ENCODE peak calls at places on chromosomes 13 and 19, in four cellular contexts. O, D, P and K are unnamed samples.

GRCh38 chr19:17406039-17406886 is 833 bp upstream of the BST2 start:
- DNase-seq in O (no peak), D (no peak), P (peak), K (no peak)

GRCh38 chr19:40332669-40333068 is 15.5 kb downstream of the C19orf47 start:
- DNase-seq in O (no peak), D (no peak), P (no peak), K (no peak)

GRCh38 chr19:29717051-29717450 is 2.0 kb upstream of the C19orf12 start:
- DNase-seq in O (no peak), D (no peak), P (no peak), K (no peak)

GRCh38 chr19:7434391-7434790 is 54.4 kb downstream of the PEX11G start:
- DNase-seq in O (no peak), D (no peak), P (no peak), K (no peak)

GRCh38 chr19:3357362-3357730 is 9.0 kb upstream of the NFIC start:
- DNase-seq in O (no peak), D (no peak), P (no peak), K (no peak)

GRCh38 chr13:28376604-28377003 is 118.3 kb downstream of the FLT1 start:
- DNase-seq in O (no peak), D (no peak), P (no peak), K (no peak)

GRCh38 chr13:20353973-20354372 is 121.9 kb upstream of the GJB6 start:
- DNase-seq in O (no peak), D (no peak), P (no peak), K (no peak)

GRCh38 chr19:11693505-11694499 is 44.9 kb downstream of the ZNF823 start:
- DNase-seq in O (no peak), D (no peak), P (peak), K (no peak)

GRCh38 chr13:93724187-93724586 is 497.6 kb downstream of the GPC6 start:
- DNase-seq in O (no peak), D (no peak), P (no peak), K (no peak)

GRCh38 chr13:74134226-74134776 is at the start of gene KLF12:
- DNase-seq in O (peak), D (peak), P (peak), K (peak)

GRCh38 chr13:66656050-66656449 is 574.1 kb downstream of the PCDH9 start:
- DNase-seq in O (no peak), D (no peak), P (no peak), K (no peak)

GRCh38 chr19:41551711-41552110 is 24.3 kb upstream of the CEACAM21 start:
- DNase-seq in O (no peak), D (no peak), P (no peak), K (no peak)

GRCh38 chr19:46542428-46543230 is 47.0 kb upstream of the PNMA8B start:
- DNase-seq in O (peak), D (peak), P (peak), K (peak)

GRCh38 chr19:1474765-1475351 is 4.2 kb downstream of the C19orf25 start:
- DNase-seq in O (no peak), D (peak), P (peak), K (no peak)

GRCh38 chr13:23627419-23627818 is 57.2 kb downstream of the TNFRSF19 start:
- DNase-seq in O (no peak), D (no peak), P (no peak), K (no peak)

GRCh38 chr13:31765441-31765840 is 26.1 kb downstream of the RXFP2 start:
- DNase-seq in O (no peak), D (no peak), P (no peak), K (no peak)

GRCh38 chr13:47841131-47841530 is 159.9 kb downstream of the SUCLA2 start:
- DNase-seq in O (no peak), D (no peak), P (no peak), K (no peak)

GRCh38 chr13:43284162-43284561 is 260.8 kb downstream of the DNAJC15 start:
- DNase-seq in O (no peak), D (no peak), P (no peak), K (no peak)

GRCh38 chr19:52592301-52592700 is 22.2 kb downstream of the ZNF701 start:
- DNase-seq in O (no peak), D (no peak), P (no peak), K (no peak)

GRCh38 chr19:14505488-14506239 is 9.7 kb upstream of the GIPC1 start:
- DNase-seq in O (no peak), D (peak), P (peak), K (no peak)

GRCh38 chr19:12936582-12936981 is 1.8 kb upstream of the CALR start:
- DNase-seq in O (no peak), D (no peak), P (no peak), K (no peak)

GRCh38 chr13:84192125-84192524 is 309.9 kb upstream of the SLITRK1 start:
- DNase-seq in O (no peak), D (no peak), P (no peak), K (no peak)

GRCh38 chr19:31110331-31110730 is 238.9 kb downstream of the TSHZ3 start:
- DNase-seq in O (no peak), D (no peak), P (peak), K (peak)